ENCODE peak calls at places on chromosomes 5 and 9, in nine cellular contexts. One of them, this sample, is unnamed. For H3K9me3, the result is how much of the 10 kb centered on the place peaks cover.

GRCh38 chr5:168159425-168159824 is 132.0 kb upstream of the WWC1 start:
- DNase-seq in psoas muscle: no peak
- DNase-seq in esophagus muscularis mucosa: no peak
- DNase-seq in suprapubic skin: no peak
- DNase-seq in body of pancreas: peak
- DNase-seq in CD4-positive, alpha-beta T cell: no peak
- DNase-seq in Peyer's patch: no peak
- DNase-seq in fibroblast of lung: no peak
- DNase-seq in spleen: no peak
- DNase-seq in this sample: no peak

GRCh38 chr9:121071356-121071755 is 3.4 kb upstream of the CNTRL start:
- DNase-seq in spleen: no peak
- DNase-seq in body of pancreas: no peak
- DNase-seq in psoas muscle: no peak
- DNase-seq in fibroblast of lung: no peak
- DNase-seq in Peyer's patch: no peak
- DNase-seq in suprapubic skin: no peak
- DNase-seq in CD4-positive, alpha-beta T cell: no peak
- DNase-seq in esophagus muscularis mucosa: no peak
- DNase-seq in this sample: no peak

GRCh38 chr5:14108170-14108996 is 34.8 kb upstream of the TRIO start:
- DNase-seq in body of pancreas: peak
- DNase-seq in Peyer's patch: peak
- DNase-seq in fibroblast of lung: peak
- DNase-seq in CD4-positive, alpha-beta T cell: no peak
- DNase-seq in psoas muscle: peak
- DNase-seq in spleen: no peak
- DNase-seq in suprapubic skin: no peak
- DNase-seq in esophagus muscularis mucosa: no peak
- DNase-seq in this sample: no peak

GRCh38 chr9:110638381-110638954 is 30.1 kb upstream of the MUSK start:
- DNase-seq in esophagus muscularis mucosa: no peak
- DNase-seq in spleen: no peak
- DNase-seq in body of pancreas: no peak
- DNase-seq in Peyer's patch: no peak
- DNase-seq in CD4-positive, alpha-beta T cell: no peak
- DNase-seq in psoas muscle: no peak
- DNase-seq in fibroblast of lung: peak
- DNase-seq in suprapubic skin: no peak
- DNase-seq in this sample: no peak

GRCh38 chr5:168746893-168747640 is 167.9 kb upstream of the PANK3 start:
- DNase-seq in suprapubic skin: peak
- DNase-seq in fibroblast of lung: no peak
- DNase-seq in body of pancreas: no peak
- DNase-seq in psoas muscle: no peak
- DNase-seq in esophagus muscularis mucosa: no peak
- DNase-seq in spleen: no peak
- DNase-seq in Peyer's patch: no peak
- DNase-seq in CD4-positive, alpha-beta T cell: no peak
- DNase-seq in this sample: no peak

GRCh38 chr9:124030969-124031451 is 19.4 kb downstream of the LHX2 start:
- DNase-seq in CD4-positive, alpha-beta T cell: no peak
- DNase-seq in Peyer's patch: no peak
- DNase-seq in fibroblast of lung: no peak
- DNase-seq in suprapubic skin: no peak
- DNase-seq in psoas muscle: no peak
- DNase-seq in body of pancreas: no peak
- DNase-seq in esophagus muscularis mucosa: no peak
- DNase-seq in spleen: no peak
- DNase-seq in this sample: no peak

GRCh38 chr9:13386935-13387667 is 107.6 kb upstream of the MPDZ start:
- DNase-seq in psoas muscle: no peak
- DNase-seq in esophagus muscularis mucosa: no peak
- DNase-seq in Peyer's patch: no peak
- DNase-seq in fibroblast of lung: peak
- DNase-seq in body of pancreas: no peak
- DNase-seq in spleen: no peak
- DNase-seq in suprapubic skin: no peak
- DNase-seq in CD4-positive, alpha-beta T cell: no peak
- DNase-seq in this sample: no peak

GRCh38 chr5:147307170-147307569 is 72.3 kb downstream of the STK32A start:
- DNase-seq in fibroblast of lung: no peak
- DNase-seq in Peyer's patch: no peak
- DNase-seq in spleen: no peak
- DNase-seq in suprapubic skin: no peak
- DNase-seq in body of pancreas: no peak
- DNase-seq in psoas muscle: no peak
- DNase-seq in CD4-positive, alpha-beta T cell: no peak
- DNase-seq in esophagus muscularis mucosa: no peak
- DNase-seq in this sample: no peak

GRCh38 chr5:61631438-61631941 is 299.4 kb downstream of the ZSWIM6 start:
- DNase-seq in fibroblast of lung: peak
- DNase-seq in esophagus muscularis mucosa: no peak
- DNase-seq in body of pancreas: peak
- DNase-seq in CD4-positive, alpha-beta T cell: no peak
- DNase-seq in spleen: no peak
- DNase-seq in psoas muscle: peak
- DNase-seq in suprapubic skin: no peak
- DNase-seq in Peyer's patch: no peak
- DNase-seq in this sample: no peak

GRCh38 chr9:79731483-79731882 is 159.7 kb downstream of the TLE4 start:
- DNase-seq in body of pancreas: no peak
- DNase-seq in esophagus muscularis mucosa: no peak
- DNase-seq in Peyer's patch: no peak
- DNase-seq in spleen: no peak
- DNase-seq in suprapubic skin: no peak
- DNase-seq in psoas muscle: no peak
- DNase-seq in CD4-positive, alpha-beta T cell: no peak
- DNase-seq in fibroblast of lung: no peak
- DNase-seq in this sample: no peak

GRCh38 chr9:36884721-36885120 is 149.3 kb downstream of the PAX5 start:
- DNase-seq in Peyer's patch: no peak
- DNase-seq in fibroblast of lung: no peak
- DNase-seq in esophagus muscularis mucosa: no peak
- DNase-seq in body of pancreas: no peak
- DNase-seq in CD4-positive, alpha-beta T cell: no peak
- DNase-seq in suprapubic skin: no peak
- DNase-seq in spleen: peak
- DNase-seq in psoas muscle: peak
- DNase-seq in this sample: no peak

GRCh38 chr5:160076997-160077396 is 42.3 kb downstream of the PWWP2A start:
- DNase-seq in body of pancreas: no peak
- DNase-seq in psoas muscle: no peak
- DNase-seq in spleen: no peak
- DNase-seq in Peyer's patch: no peak
- DNase-seq in suprapubic skin: no peak
- DNase-seq in fibroblast of lung: no peak
- DNase-seq in esophagus muscularis mucosa: no peak
- DNase-seq in CD4-positive, alpha-beta T cell: no peak
- DNase-seq in this sample: no peak

GRCh38 chr9:84597131-84597530 is 72.4 kb upstream of the NTRK2 start:
- DNase-seq in spleen: no peak
- DNase-seq in body of pancreas: no peak
- DNase-seq in fibroblast of lung: no peak
- DNase-seq in esophagus muscularis mucosa: no peak
- DNase-seq in psoas muscle: no peak
- DNase-seq in CD4-positive, alpha-beta T cell: no peak
- DNase-seq in suprapubic skin: no peak
- DNase-seq in Peyer's patch: no peak
- DNase-seq in this sample: no peak

GRCh38 chr5:31213676-31214638 is 20.5 kb downstream of the CDH6 start:
- DNase-seq in CD4-positive, alpha-beta T cell: no peak
- DNase-seq in psoas muscle: no peak
- DNase-seq in suprapubic skin: no peak
- DNase-seq in spleen: no peak
- DNase-seq in fibroblast of lung: no peak
- DNase-seq in Peyer's patch: no peak
- DNase-seq in body of pancreas: no peak
- DNase-seq in esophagus muscularis mucosa: no peak
- DNase-seq in this sample: no peak

GRCh38 chr5:107431998-107432397 is 238.7 kb downstream of the EFNA5 start:
- DNase-seq in esophagus muscularis mucosa: no peak
- DNase-seq in psoas muscle: no peak
- DNase-seq in fibroblast of lung: peak
- DNase-seq in CD4-positive, alpha-beta T cell: no peak
- DNase-seq in suprapubic skin: no peak
- DNase-seq in spleen: no peak
- DNase-seq in Peyer's patch: no peak
- DNase-seq in body of pancreas: no peak
- DNase-seq in this sample: no peak

GRCh38 chr5:158390556-158390955 is 531.6 kb upstream of the CLINT1 start:
- DNase-seq in fibroblast of lung: peak
- DNase-seq in psoas muscle: no peak
- DNase-seq in body of pancreas: no peak
- DNase-seq in esophagus muscularis mucosa: no peak
- DNase-seq in CD4-positive, alpha-beta T cell: no peak
- DNase-seq in Peyer's patch: no peak
- DNase-seq in suprapubic skin: no peak
- DNase-seq in spleen: no peak
- DNase-seq in this sample: no peak

GRCh38 chr9:128702949-128703615 is 779 bp downstream of the PKN3 start:
- DNase-seq in fibroblast of lung: no peak
- DNase-seq in esophagus muscularis mucosa: no peak
- DNase-seq in body of pancreas: no peak
- DNase-seq in suprapubic skin: no peak
- DNase-seq in CD4-positive, alpha-beta T cell: no peak
- DNase-seq in psoas muscle: peak
- DNase-seq in spleen: peak
- DNase-seq in Peyer's patch: no peak
- DNase-seq in this sample: no peak

GRCh38 chr5:84480873-84481637 is 96.4 kb upstream of the EDIL3 start:
- DNase-seq in suprapubic skin: no peak
- DNase-seq in fibroblast of lung: no peak
- DNase-seq in CD4-positive, alpha-beta T cell: no peak
- DNase-seq in spleen: no peak
- DNase-seq in Peyer's patch: no peak
- DNase-seq in body of pancreas: no peak
- DNase-seq in psoas muscle: no peak
- DNase-seq in esophagus muscularis mucosa: no peak
- DNase-seq in this sample: no peak

GRCh38 chr9:12163775-12164458 is 529.3 kb upstream of the TYRP1 start:
- DNase-seq in suprapubic skin: no peak
- DNase-seq in body of pancreas: no peak
- DNase-seq in Peyer's patch: no peak
- DNase-seq in esophagus muscularis mucosa: no peak
- DNase-seq in CD4-positive, alpha-beta T cell: no peak
- DNase-seq in fibroblast of lung: no peak
- DNase-seq in spleen: no peak
- DNase-seq in psoas muscle: no peak
- DNase-seq in this sample: no peak
- H3K9me3 ChIP-seq in suprapubic skin: under half
- H3K9me3 ChIP-seq in body of pancreas: under half
- H3K9me3 ChIP-seq in Peyer's patch: under half
- H3K9me3 ChIP-seq in esophagus muscularis mucosa: under half
- H3K9me3 ChIP-seq in CD4-positive, alpha-beta T cell: under half
- H3K9me3 ChIP-seq in fibroblast of lung: under half
- H3K9me3 ChIP-seq in spleen: under half
- H3K9me3 ChIP-seq in psoas muscle: under half
- H3K9me3 ChIP-seq in this sample: under half

DNA sequence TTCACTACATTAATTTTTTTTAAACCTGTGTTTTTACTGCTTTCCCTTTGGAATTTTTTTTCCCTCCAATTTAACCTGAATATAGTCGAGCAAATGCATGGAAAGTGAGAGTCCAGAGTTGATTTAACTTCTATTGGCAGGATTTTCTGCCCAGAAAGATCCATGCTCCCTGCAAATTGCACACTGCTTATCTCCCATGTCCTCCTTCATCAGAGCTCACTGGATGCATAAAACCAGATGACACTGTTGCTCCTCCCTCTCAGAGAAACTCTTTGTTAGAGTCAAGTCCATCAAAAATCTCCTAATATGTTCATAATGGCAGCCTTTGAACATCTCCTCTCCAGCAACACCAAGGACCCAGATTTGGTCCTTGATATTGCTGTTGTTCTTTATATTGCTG is 297.0 kb upstream of the SLC24A2 start:
- DNase-seq in Peyer's patch: no peak
- DNase-seq in CD4-positive, alpha-beta T cell: no peak
- DNase-seq in esophagus muscularis mucosa: no peak
- DNase-seq in suprapubic skin: no peak
- DNase-seq in spleen: no peak
- DNase-seq in body of pancreas: no peak
- DNase-seq in fibroblast of lung: no peak
- DNase-seq in psoas muscle: no peak
- DNase-seq in this sample: no peak
- H3K9me3 ChIP-seq in Peyer's patch: under half
- H3K9me3 ChIP-seq in CD4-positive, alpha-beta T cell: under half
- H3K9me3 ChIP-seq in esophagus muscularis mucosa: under half
- H3K9me3 ChIP-seq in suprapubic skin: under half
- H3K9me3 ChIP-seq in spleen: under half
- H3K9me3 ChIP-seq in body of pancreas: under half
- H3K9me3 ChIP-seq in fibroblast of lung: under half
- H3K9me3 ChIP-seq in psoas muscle: under half
- H3K9me3 ChIP-seq in this sample: under half

DNA sequence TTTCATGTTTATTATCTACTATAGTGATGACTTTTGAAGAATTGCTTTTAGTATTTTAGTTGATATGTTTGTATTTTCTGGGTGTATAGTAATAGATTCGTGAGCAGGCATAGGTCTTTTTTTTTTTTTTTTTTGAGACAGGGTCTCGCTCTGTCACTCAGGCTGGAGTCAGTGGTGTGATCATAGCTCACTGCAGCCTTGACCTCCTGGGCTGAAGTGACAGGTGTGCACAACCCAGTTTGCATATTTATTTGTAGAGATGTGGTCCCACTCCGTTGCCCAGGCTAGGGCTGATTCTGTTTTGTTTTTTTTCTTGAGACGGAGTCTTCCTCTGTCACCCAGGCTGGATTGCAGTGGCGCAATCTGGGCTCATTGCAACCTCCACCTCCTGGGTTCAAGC is 11.9 kb downstream of the ERBIN start:
- DNase-seq in suprapubic skin: no peak
- DNase-seq in fibroblast of lung: no peak
- DNase-seq in esophagus muscularis mucosa: no peak
- DNase-seq in spleen: no peak
- DNase-seq in psoas muscle: no peak
- DNase-seq in body of pancreas: no peak
- DNase-seq in Peyer's patch: peak
- DNase-seq in CD4-positive, alpha-beta T cell: no peak
- DNase-seq in this sample: no peak
- H3K9me3 ChIP-seq in suprapubic skin: under half
- H3K9me3 ChIP-seq in fibroblast of lung: under half
- H3K9me3 ChIP-seq in esophagus muscularis mucosa: under half
- H3K9me3 ChIP-seq in spleen: under half
- H3K9me3 ChIP-seq in psoas muscle: under half
- H3K9me3 ChIP-seq in body of pancreas: under half
- H3K9me3 ChIP-seq in Peyer's patch: under half
- H3K9me3 ChIP-seq in CD4-positive, alpha-beta T cell: under half
- H3K9me3 ChIP-seq in this sample: under half

DNA sequence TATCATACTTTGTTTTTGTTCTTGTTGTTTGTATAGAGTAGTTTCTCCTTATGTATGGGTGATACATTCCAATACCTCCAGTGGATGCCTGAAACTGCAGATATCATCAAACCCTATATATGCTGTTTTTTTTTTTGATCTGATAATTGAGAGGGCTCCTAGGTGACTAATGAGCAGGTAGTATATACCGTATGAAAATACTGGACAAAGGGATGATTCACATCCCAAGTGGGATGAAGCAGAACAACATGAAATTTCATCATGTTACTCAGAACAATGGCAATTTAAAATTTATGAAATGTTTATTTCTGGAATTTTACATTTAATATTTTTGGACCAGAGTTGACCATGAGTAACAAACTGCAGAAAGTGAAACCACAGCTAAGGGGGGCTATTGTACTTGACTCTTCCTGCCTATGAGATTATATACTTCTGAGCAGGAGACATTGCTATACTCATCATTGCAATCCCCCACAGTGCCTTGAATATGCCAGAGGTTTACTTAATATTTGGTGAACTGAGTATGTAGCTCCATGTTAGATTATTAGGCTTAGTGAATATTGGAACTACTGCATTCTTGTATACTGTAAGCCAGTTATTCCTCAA is 258.7 kb upstream of the FBXL7 start:
- DNase-seq in spleen: no peak
- DNase-seq in CD4-positive, alpha-beta T cell: no peak
- DNase-seq in fibroblast of lung: no peak
- DNase-seq in psoas muscle: no peak
- DNase-seq in suprapubic skin: no peak
- DNase-seq in esophagus muscularis mucosa: no peak
- DNase-seq in Peyer's patch: no peak
- DNase-seq in body of pancreas: no peak
- DNase-seq in this sample: no peak
- H3K9me3 ChIP-seq in spleen: under half
- H3K9me3 ChIP-seq in CD4-positive, alpha-beta T cell: under half
- H3K9me3 ChIP-seq in fibroblast of lung: under half
- H3K9me3 ChIP-seq in psoas muscle: under half
- H3K9me3 ChIP-seq in suprapubic skin: under half
- H3K9me3 ChIP-seq in esophagus muscularis mucosa: under half
- H3K9me3 ChIP-seq in Peyer's patch: under half
- H3K9me3 ChIP-seq in body of pancreas: under half
- H3K9me3 ChIP-seq in this sample: under half